ENCODE peak calls at places on chromosomes 2 and 18, in five cellular contexts. One of them, this sample, is unnamed.

GRCh38 chr18:3162181-3162580 is 57.6 kb downstream of the MYOM1 start:
- DNase-seq in psoas muscle: no peak
- DNase-seq in ovary: no peak
- DNase-seq in heart left ventricle: no peak
- DNase-seq in DND-41: no peak
- DNase-seq in this sample: no peak

GRCh38 chr18:30177056-30177455 is 865.5 kb downstream of the DSC3 start:
- DNase-seq in heart left ventricle: no peak
- DNase-seq in ovary: no peak
- DNase-seq in psoas muscle: no peak
- DNase-seq in DND-41: no peak
- DNase-seq in this sample: no peak

GRCh38 chr2:192195548-192196418 is 1.1 kb upstream of the TMEFF2 start:
- DNase-seq in DND-41: no peak
- DNase-seq in ovary: no peak
- DNase-seq in heart left ventricle: no peak
- DNase-seq in psoas muscle: peak; percentile 13
- DNase-seq in this sample: peak; percentile 10

GRCh38 chr2:181686566-181687185 is 6.4 kb upstream of the NEUROD1 start:
- DNase-seq in heart left ventricle: no peak
- DNase-seq in psoas muscle: no peak
- DNase-seq in ovary: no peak
- DNase-seq in DND-41: no peak
- DNase-seq in this sample: no peak

GRCh38 chr2:169105433-169105832 is 36.1 kb downstream of the DHRS9 start:
- DNase-seq in psoas muscle: no peak
- DNase-seq in ovary: no peak
- DNase-seq in DND-41: no peak
- DNase-seq in heart left ventricle: no peak
- DNase-seq in this sample: no peak

GRCh38 chr2:238995634-238996033 is 147.7 kb downstream of the TWIST2 start:
- DNase-seq in DND-41: no peak
- DNase-seq in psoas muscle: no peak
- DNase-seq in ovary: no peak
- DNase-seq in heart left ventricle: no peak
- DNase-seq in this sample: no peak

GRCh38 chr18:68660355-68661183 is 54.3 kb downstream of the TMX3 start:
- DNase-seq in DND-41: no peak
- DNase-seq in ovary: no peak
- DNase-seq in psoas muscle: no peak
- DNase-seq in heart left ventricle: no peak
- DNase-seq in this sample: no peak

GRCh38 chr18:26119246-26119645 is 14.4 kb upstream of the PSMA8 start:
- DNase-seq in psoas muscle: no peak
- DNase-seq in heart left ventricle: no peak
- DNase-seq in DND-41: no peak
- DNase-seq in ovary: no peak
- DNase-seq in this sample: no peak

GRCh38 chr2:99275882-99276281 is 20.4 kb upstream of the LYG2 start:
- DNase-seq in DND-41: no peak
- DNase-seq in ovary: no peak
- DNase-seq in heart left ventricle: no peak
- DNase-seq in psoas muscle: no peak
- DNase-seq in this sample: no peak

GRCh38 chr2:73970850-73971471 is 13.7 kb upstream of the TET3 start:
- DNase-seq in DND-41: peak; percentile 83
- DNase-seq in ovary: peak; percentile 73
- DNase-seq in psoas muscle: peak; percentile 74
- DNase-seq in heart left ventricle: peak; percentile 82
- DNase-seq in this sample: peak; percentile 71

GRCh38 chr18:34880403-34880802 is 160.8 kb upstream of the MAPRE2 start:
- DNase-seq in heart left ventricle: no peak
- DNase-seq in psoas muscle: no peak
- DNase-seq in ovary: no peak
- DNase-seq in DND-41: no peak
- DNase-seq in this sample: no peak

GRCh38 chr2:203279288-203279687 is 40.5 kb downstream of the CYP20A1 start:
- DNase-seq in ovary: no peak
- DNase-seq in DND-41: no peak
- DNase-seq in psoas muscle: no peak
- DNase-seq in heart left ventricle: no peak
- DNase-seq in this sample: no peak

GRCh38 chr2:100954044-100954420 is 48.1 kb upstream of the RPL31 start:
- DNase-seq in heart left ventricle: no peak
- DNase-seq in DND-41: no peak
- DNase-seq in psoas muscle: no peak
- DNase-seq in ovary: no peak
- DNase-seq in this sample: no peak

GRCh38 chr2:8620611-8621382 is 61.1 kb upstream of the ID2 start:
- DNase-seq in psoas muscle: no peak
- DNase-seq in ovary: no peak
- DNase-seq in DND-41: no peak
- DNase-seq in heart left ventricle: no peak
- DNase-seq in this sample: no peak

GRCh38 chr2:45444991-45445390 is 166.1 kb downstream of the SRBD1 start:
- DNase-seq in ovary: no peak
- DNase-seq in psoas muscle: no peak
- DNase-seq in DND-41: no peak
- DNase-seq in heart left ventricle: no peak
- DNase-seq in this sample: no peak

GRCh38 chr2:26475832-26476501 is 2.0 kb downstream of the OTOF start:
- DNase-seq in heart left ventricle: no peak
- DNase-seq in DND-41: no peak
- DNase-seq in ovary: no peak
- DNase-seq in psoas muscle: peak; percentile 13
- DNase-seq in this sample: no peak

GRCh38 chr2:206494061-206494460 is 50.7 kb downstream of the ADAM23 start:
- DNase-seq in DND-41: no peak
- DNase-seq in psoas muscle: no peak
- DNase-seq in ovary: no peak
- DNase-seq in heart left ventricle: no peak
- DNase-seq in this sample: no peak

GRCh38 chr2:64862623-64863022 is 126.6 kb upstream of the SLC1A4 start:
- DNase-seq in DND-41: no peak
- DNase-seq in psoas muscle: no peak
- DNase-seq in ovary: no peak
- DNase-seq in heart left ventricle: no peak
- DNase-seq in this sample: no peak

GRCh38 chr2:30234180-30234971 is 3.0 kb downstream of the LBH start:
- DNase-seq in ovary: no peak
- DNase-seq in heart left ventricle: no peak
- DNase-seq in psoas muscle: peak; percentile 47
- DNase-seq in DND-41: no peak
- DNase-seq in this sample: no peak

GRCh38 chr2:120607996-120608395 is 127.7 kb upstream of the GLI2 start:
- DNase-seq in DND-41: no peak
- DNase-seq in heart left ventricle: no peak
- DNase-seq in ovary: no peak
- DNase-seq in psoas muscle: no peak
- DNase-seq in this sample: no peak

GRCh38 chr2:120763516-120763915 is 27.8 kb downstream of the GLI2 start:
- DNase-seq in psoas muscle: no peak
- DNase-seq in heart left ventricle: peak; percentile 32
- DNase-seq in DND-41: no peak
- DNase-seq in ovary: peak; percentile 68
- DNase-seq in this sample: no peak

GRCh38 chr2:104857262-104858221 is 3.6 kb downstream of the POU3F3 start:
- DNase-seq in DND-41: no peak
- DNase-seq in ovary: no peak
- DNase-seq in heart left ventricle: no peak
- DNase-seq in psoas muscle: no peak
- DNase-seq in this sample: no peak

GRCh38 chr18:1361931-1362330 is 457.3 kb downstream of the ADCYAP1 start:
- DNase-seq in heart left ventricle: no peak
- DNase-seq in psoas muscle: no peak
- DNase-seq in DND-41: no peak
- DNase-seq in ovary: no peak
- DNase-seq in this sample: no peak

GRCh38 chr2:23583467-23583866 is 198.5 kb downstream of the KLHL29 start:
- DNase-seq in DND-41: no peak
- DNase-seq in ovary: no peak
- DNase-seq in heart left ventricle: no peak
- DNase-seq in psoas muscle: no peak
- DNase-seq in this sample: no peak

GRCh38 chr2:83069724-83070123 is 1389.4 kb downstream of the SUCLG1 start:
- DNase-seq in heart left ventricle: no peak
- DNase-seq in ovary: no peak
- DNase-seq in DND-41: no peak
- DNase-seq in psoas muscle: no peak
- DNase-seq in this sample: no peak

DNA sequence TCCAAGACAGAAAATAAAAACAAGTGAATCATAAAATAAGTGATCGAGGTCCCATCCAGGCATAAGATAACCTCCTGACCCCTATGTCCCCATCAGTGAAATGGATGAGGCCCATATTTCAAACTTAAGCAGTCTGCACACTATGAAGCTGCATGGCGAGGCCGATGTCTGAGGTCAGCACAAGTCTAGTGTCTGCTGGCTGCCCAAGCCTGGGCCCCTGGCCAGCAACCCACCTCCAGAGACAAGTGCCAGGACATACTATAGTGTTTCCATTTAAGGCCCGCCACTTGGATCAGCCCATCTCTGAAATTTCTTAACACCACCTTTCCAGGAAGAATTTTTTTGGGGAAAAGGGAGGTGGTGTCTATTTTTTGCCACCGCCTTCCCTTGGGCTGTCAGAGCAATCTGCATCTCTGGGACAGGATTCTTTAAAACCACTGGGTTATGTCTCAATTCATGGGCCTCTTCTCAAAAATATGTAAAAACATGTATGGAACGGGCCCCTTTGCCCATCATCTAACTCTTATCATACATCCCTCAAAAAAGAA is 1.8 kb downstream of the ACVR1 start:
- DNase-seq in ovary: no peak
- DNase-seq in heart left ventricle: peak; percentile 55
- DNase-seq in psoas muscle: peak; percentile 21
- DNase-seq in DND-41: no peak
- DNase-seq in this sample: no peak
- H3K4me1 ChIP-seq in ovary: peaks cover 14% of the 10 kb centered on the region
- H3K4me1 ChIP-seq in heart left ventricle: no peaks in the 10 kb centered on the region
- H3K4me1 ChIP-seq in psoas muscle: peaks cover 59% of the 10 kb centered on the region
- H3K4me1 ChIP-seq in DND-41: peaks cover 26% of the 10 kb centered on the region
- H3K4me1 ChIP-seq in this sample: peaks cover 79% of the 10 kb centered on the region

DNA sequence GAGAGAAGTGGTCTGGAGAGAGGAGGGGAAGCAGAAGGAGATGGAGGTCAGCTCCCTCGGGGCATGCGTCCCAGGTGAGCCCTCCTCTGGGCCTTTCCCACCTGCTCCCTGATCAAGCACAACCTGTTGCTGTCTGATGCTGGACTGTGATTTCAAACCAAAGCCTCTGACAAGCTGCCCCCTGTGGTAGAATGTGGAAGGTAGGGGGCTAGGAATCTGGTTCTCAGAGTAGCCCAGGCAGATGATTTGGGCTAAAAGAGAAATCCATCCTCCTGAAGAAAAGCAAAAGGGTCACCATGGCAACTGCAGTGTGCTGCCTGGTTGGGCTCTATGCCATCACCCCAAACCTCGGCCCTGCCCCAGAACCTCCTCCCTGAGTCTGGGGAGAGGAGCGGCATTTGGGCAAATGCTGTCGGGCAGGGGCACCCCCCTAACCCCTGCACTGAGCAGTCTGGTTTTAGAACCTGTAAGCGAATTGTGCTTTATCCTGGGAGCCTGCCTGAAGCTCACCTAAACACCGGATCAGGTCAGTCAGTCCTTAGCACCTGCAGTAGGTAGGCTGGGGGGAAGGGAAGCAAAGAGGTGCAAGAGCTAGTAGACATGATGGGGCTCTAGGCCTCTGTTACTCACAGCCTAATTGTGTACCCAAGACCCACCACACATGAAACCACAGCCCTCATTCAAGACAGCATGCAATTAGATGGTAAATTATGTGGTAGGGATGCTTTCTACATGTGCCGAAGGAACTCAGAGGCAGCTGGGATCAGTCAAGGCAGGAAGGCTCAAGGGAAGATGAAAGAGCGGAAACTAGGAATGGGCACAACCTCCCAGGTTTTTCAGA is 83.6 kb downstream of the DNMT3A start:
- DNase-seq in ovary: no peak
- DNase-seq in heart left ventricle: no peak
- DNase-seq in DND-41: no peak
- DNase-seq in psoas muscle: no peak
- DNase-seq in this sample: no peak
- H3K4me1 ChIP-seq in ovary: peaks cover 5% of the 10 kb centered on the region
- H3K4me1 ChIP-seq in heart left ventricle: no peaks in the 10 kb centered on the region
- H3K4me1 ChIP-seq in DND-41: no peaks in the 10 kb centered on the region
- H3K4me1 ChIP-seq in psoas muscle: peaks cover 23% of the 10 kb centered on the region
- H3K4me1 ChIP-seq in this sample: no peaks in the 10 kb centered on the region

DNA sequence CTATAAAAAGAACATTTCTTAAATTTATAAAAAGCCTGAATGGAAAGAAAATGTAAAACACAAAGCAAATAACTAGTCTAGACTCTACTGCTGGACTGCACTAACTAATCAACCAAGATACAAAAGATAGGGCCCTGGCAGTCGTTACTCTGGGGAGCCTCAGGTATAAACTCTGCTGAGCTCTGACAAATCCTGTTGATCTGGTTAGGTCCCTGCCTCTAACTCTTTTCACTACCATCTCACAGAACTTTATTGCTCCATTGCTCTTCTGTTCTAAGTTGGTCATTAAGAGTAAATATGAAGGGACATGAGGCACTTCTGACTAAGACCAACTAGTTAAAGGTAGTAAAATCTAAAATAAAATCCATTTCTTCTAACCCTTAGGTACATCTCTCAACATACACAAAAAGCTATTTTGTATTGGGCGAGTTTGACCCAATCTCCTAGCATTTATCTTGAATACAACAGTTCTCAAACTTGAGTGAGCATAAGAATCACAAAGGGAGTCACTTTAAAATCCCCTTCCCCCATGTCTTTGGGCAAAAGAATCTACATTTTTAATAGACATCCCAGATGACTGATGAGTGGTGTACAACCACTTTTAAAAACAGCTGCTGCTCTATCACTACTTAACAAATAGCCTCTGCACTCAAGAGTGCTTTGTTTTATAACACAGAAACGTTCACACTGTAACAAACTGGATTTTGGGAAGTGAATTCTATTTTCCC is 2.5 kb downstream of the CHN1 start:
- DNase-seq in DND-41: no peak
- DNase-seq in ovary: no peak
- DNase-seq in heart left ventricle: no peak
- DNase-seq in psoas muscle: no peak
- DNase-seq in this sample: no peak
- H3K4me1 ChIP-seq in DND-41: peaks cover 40% of the 10 kb centered on the region
- H3K4me1 ChIP-seq in ovary: peaks cover 3% of the 10 kb centered on the region
- H3K4me1 ChIP-seq in heart left ventricle: no peaks in the 10 kb centered on the region
- H3K4me1 ChIP-seq in psoas muscle: no peaks in the 10 kb centered on the region
- H3K4me1 ChIP-seq in this sample: peaks cover 9% of the 10 kb centered on the region

DNA sequence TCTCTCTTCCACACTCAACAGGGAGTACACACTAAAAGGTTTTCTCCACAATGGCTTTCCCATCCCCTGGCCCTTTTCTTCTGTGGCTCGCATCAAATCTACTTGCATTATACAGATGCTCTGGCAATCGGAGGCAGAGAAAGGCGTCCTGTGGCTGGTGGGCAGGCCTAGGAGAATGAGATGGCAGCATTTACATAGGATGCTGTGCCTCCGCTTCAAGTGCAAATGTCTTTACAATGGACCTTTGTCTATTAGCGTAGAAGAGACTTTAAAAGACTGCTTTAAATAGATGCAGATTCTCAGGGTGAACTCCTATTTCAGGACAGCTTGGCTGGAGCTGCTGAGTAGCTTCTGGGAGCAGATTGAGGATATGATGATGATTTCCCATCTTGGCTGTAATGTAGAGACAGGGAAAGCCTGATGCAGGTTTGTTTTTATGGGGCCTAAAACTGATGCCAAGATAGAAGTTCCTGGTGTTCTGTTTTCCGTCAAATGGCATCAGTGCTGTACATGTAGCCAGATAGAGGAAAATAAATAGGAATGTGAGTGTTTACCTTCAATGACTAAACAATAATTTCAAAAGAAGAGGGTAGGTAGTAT is 423.4 kb downstream of the RND3 start:
- DNase-seq in DND-41: no peak
- DNase-seq in heart left ventricle: no peak
- DNase-seq in ovary: no peak
- DNase-seq in psoas muscle: no peak
- DNase-seq in this sample: no peak
- H3K4me1 ChIP-seq in DND-41: no peaks in the 10 kb centered on the region
- H3K4me1 ChIP-seq in heart left ventricle: no peaks in the 10 kb centered on the region
- H3K4me1 ChIP-seq in ovary: no peaks in the 10 kb centered on the region
- H3K4me1 ChIP-seq in psoas muscle: peaks cover 3% of the 10 kb centered on the region
- H3K4me1 ChIP-seq in this sample: no peaks in the 10 kb centered on the region